ENCODE peak calls at places on chromosomes 7 and 10, in six cellular contexts. M is stromal cell of bone marrow; O is GDM1; L is ELF-1; E is AG04450; I is stimulated activated CD4-positive, alpha-beta T cell treated with anti-CD3 and anti-CD28 coated beads, Interleukin-12 subunit alpha, Interleukin-12 subunit beta, amount 100 ng/mL, for 4 hours. R is an unnamed sample.

GRCh38 chr7:155998766-155999630 is 186.7 kb upstream of the SHH start:
- DNase-seq in I (no peak), M (no peak), E (no peak), L (no peak), O (no peak), R (no peak)

GRCh38 chr10:128036746-128037542 is 89.3 kb downstream of the MKI67 start:
- DNase-seq in O (no peak), M (no peak), I (no peak), E (no peak), L (no peak), R (no peak)

GRCh38 chr7:116525913-116526857 is 1.3 kb downstream of the CAV1 start:
- DNase-seq in O (no peak), M (peak; percentile 79), L (peak; percentile 78), I (peak; percentile 44), E (peak; percentile 64), R (peak; percentile 89)

GRCh38 chr7:106358103-106358663 is 73.4 kb upstream of the NAMPT start:
- DNase-seq in E (no peak), O (no peak), L (no peak), I (no peak), M (peak; percentile 59), R (no peak)

GRCh38 chr7:142338633-142339501 is 81.0 kb upstream of the PRSS58 start:
- DNase-seq in E (no peak), O (no peak), I (no peak), M (no peak), L (peak; percentile 77), R (no peak)

GRCh38 chr7:130998993-130999602 is 265.1 kb upstream of the KLF14 start:
- DNase-seq in I (no peak), O (no peak), M (no peak), E (no peak), L (no peak), R (no peak)

GRCh38 chr7:30469303-30469702 is 9.3 kb downstream of the NOD1 start:
- DNase-seq in E (peak; percentile 96), I (no peak), O (no peak), L (peak; percentile 92), M (peak; percentile 99), R (no peak)

GRCh38 chr7:1081931-1082401 is 5.9 kb upstream of the GPER1 start:
- DNase-seq in E (peak; percentile 38), M (no peak), L (peak; percentile 56), O (no peak), I (no peak), R (no peak)

GRCh38 chr10:58152698-58153263 is 114.9 kb downstream of the IPMK start:
- DNase-seq in L (peak; percentile 65), E (peak; percentile 23), I (peak; percentile 3), O (no peak), M (peak; percentile 63), R (no peak)

GRCh38 chr10:69458426-69459100 is 7.3 kb downstream of the TSPAN15 start:
- DNase-seq in O (no peak), I (no peak), M (no peak), L (peak; percentile 62), E (no peak), R (no peak)

GRCh38 chr7:96169439-96169838 is 152.5 kb downstream of the SLC25A13 start:
- DNase-seq in L (no peak), O (no peak), I (no peak), M (no peak), E (no peak), R (no peak)

GRCh38 chr7:55157347-55158105 is 138.7 kb downstream of the EGFR start:
- DNase-seq in L (peak; percentile 62), M (no peak), E (no peak), I (no peak), O (no peak), R (no peak)

R was measured in GM12892.